ENCODE peak calls at places on chromosomes 4 and X, in five cellular contexts. C is MM.1S, N is endothelial cell, K is T-helper 2 cell, D is WTC11. Z is an unnamed sample.

GRCh38 chrX:51860679-51861078 is 32.7 kb upstream of the MAGED1 start:
- DNase-seq in C (peak), N (peak), K (no peak), D (peak), Z (peak)

GRCh38 chrX:38045697-38046096 is 39.3 kb downstream of the SYTL5 start:
- DNase-seq in C (no peak), N (no peak), K (no peak), D (no peak), Z (no peak)

GRCh38 chr4:165842684-165843083 is 30.4 kb upstream of the TLL1 start:
- DNase-seq in C (no peak), N (no peak), K (no peak), D (no peak), Z (no peak)

GRCh38 chr4:39686997-39687396 is 10.9 kb upstream of the UBE2K start:
- DNase-seq in C (peak), N (no peak), K (no peak), D (no peak), Z (peak)

GRCh38 chr4:57501715-57502114 is 391.5 kb upstream of the IGFBP7 start:
- DNase-seq in C (no peak), N (no peak), K (no peak), D (no peak), Z (no peak)

GRCh38 chrX:130994671-130995070 is 63.5 kb upstream of the ARHGAP36 start:
- DNase-seq in C (peak), N (peak), K (no peak), D (peak), Z (peak)

GRCh38 chr4:185457136-185457535 is 14.4 kb downstream of the CCDC110 start:
- DNase-seq in C (no peak), N (no peak), K (no peak), D (no peak), Z (no peak)

GRCh38 chr4:84596826-84597225 is 13.9 kb downstream of the CDS1 start:
- DNase-seq in C (no peak), N (no peak), K (no peak), D (peak), Z (no peak)

GRCh38 chr4:17814140-17814539 is 3.4 kb downstream of the NCAPG start:
- DNase-seq in C (no peak), N (no peak), K (no peak), D (no peak), Z (no peak)

GRCh38 chrX:30183554-30183953 is 31.8 kb upstream of the MAGEB2 start:
- DNase-seq in C (no peak), N (no peak), K (no peak), D (no peak), Z (no peak)

GRCh38 chr4:137432431-137432830 is 99.9 kb downstream of the PCDH18 start:
- DNase-seq in C (no peak), N (no peak), K (no peak), D (no peak), Z (no peak)

GRCh38 chr4:65089666-65090065 is 580.6 kb downstream of the EPHA5 start:
- DNase-seq in C (peak), N (no peak), K (no peak), D (no peak), Z (no peak)

GRCh38 chr4:18034099-18034498 is 12.5 kb upstream of the LCORL start:
- DNase-seq in C (no peak), N (no peak), K (no peak), D (no peak), Z (no peak)

GRCh38 chr4:120841580-120841979 is 80.9 kb downstream of the PRDM5 start:
- DNase-seq in C (no peak), N (no peak), K (no peak), D (no peak), Z (no peak)

GRCh38 chr4:150722908-150723362 is 141.0 kb downstream of the MAB21L2 start:
- DNase-seq in C (no peak), N (no peak), K (no peak), D (no peak), Z (no peak)

GRCh38 chrX:56786889-56787733 is 58.1 kb downstream of the NBDY start:
- DNase-seq in C (no peak), N (no peak), K (no peak), D (no peak), Z (no peak)

GRCh38 chr4:73729534-73730165 is 10.7 kb upstream of the CXCL8 start:
- DNase-seq in C (peak), N (peak), K (no peak), D (peak), Z (peak)

GRCh38 chr4:12689457-12689856 is 794.7 kb downstream of the RAB28 start:
- DNase-seq in C (no peak), N (no peak), K (no peak), D (no peak), Z (no peak)

Z was measured in Karpas-422.